ENCODE peak calls at places on chromosomes 11 and 22, in six cellular contexts. H is bronchial epithelial cell; F is CD8-positive, alpha-beta memory T cell; G is A673; Q is stomach; M is ovary. C is an unnamed sample. For H3K36me3, the result is how much of the 10 kb centered on the place peaks cover.

GRCh38 chr22:33746501-33746928 is 173.8 kb downstream of the LARGE1 start:
- DNase-seq in G (no peak), F (no peak), M (no peak), Q (peak), H (no peak), C (peak)

GRCh38 chr11:130846606-130847005 is 69.7 kb downstream of the SNX19 start:
- DNase-seq in H (peak), Q (no peak), G (no peak), F (no peak), M (no peak), C (no peak)

GRCh38 chr22:25420471-25420924 is 144.0 kb upstream of the GRK3 start:
- DNase-seq in G (no peak), F (no peak), H (no peak), Q (no peak), M (no peak), C (no peak)

GRCh38 chr11:20055312-20055711 is 105.0 kb downstream of the DBX1 start:
- DNase-seq in F (no peak), G (no peak), M (no peak), Q (no peak), H (peak), C (no peak)

GRCh38 chr11:8059571-8060011 is 21.4 kb upstream of the TUB start:
- DNase-seq in Q (peak), H (no peak), M (peak), G (no peak), F (no peak), C (no peak)

GRCh38 chr11:67409261-67409666 is 5.4 kb downstream of the TBC1D10C start:
- DNase-seq in M (no peak), H (no peak), Q (peak), F (peak), G (no peak), C (peak)

GRCh38 chr22:29187831-29188230 is 17.9 kb upstream of the EMID1 start:
- DNase-seq in H (no peak), G (no peak), M (no peak), Q (no peak), F (no peak), C (no peak)

GRCh38 chr11:75840560-75840959 is 25.6 kb downstream of the UVRAG start:
- DNase-seq in Q (no peak), H (no peak), F (no peak), M (no peak), G (no peak), C (no peak)

GRCh38 chr11:117010808-117011540 is 87.3 kb downstream of the SIK3 start:
- DNase-seq in Q (no peak), G (peak), H (peak), M (no peak), F (no peak), C (no peak)

GRCh38 chr22:34800265-34800664 is 265.7 kb upstream of the ISX start:
- DNase-seq in Q (no peak), G (peak), F (no peak), H (no peak), M (no peak), C (no peak)

GRCh38 chr11:70156291-70157037 is 46.6 kb upstream of the FADD start:
- DNase-seq in F (no peak), G (no peak), Q (no peak), M (no peak), H (peak), C (no peak)

GRCh38 chr22:35742342-35743100 is 24.8 kb downstream of the APOL5 start:
- DNase-seq in F (no peak), H (peak), M (no peak), Q (no peak), G (no peak), C (no peak)

GRCh38 chr11:57316017-57316416 is 8.7 kb downstream of the TNKS1BP1 start:
- DNase-seq in G (no peak), M (peak), Q (no peak), H (no peak), F (no peak), C (no peak)
- H3K36me3 ChIP-seq in G (half or more), M (under half), Q (half or more), H (half or more), F (under half), C (half or more)

GRCh38 chr11:73186294-73186850 is 31.7 kb upstream of the P2RY2 start:
- DNase-seq in F (no peak), H (peak), G (no peak), M (peak), Q (no peak), C (no peak)
- H3K36me3 ChIP-seq in F (under half), H (under half), G (under half), M (under half), Q (under half), C (under half)

GRCh38 chr22:49598338-49598737 is 229.3 kb downstream of the BRD1 start:
- DNase-seq in G (no peak), M (no peak), F (no peak), H (no peak), Q (no peak), C (no peak)

GRCh38 chr22:49600891-49601431 is 226.7 kb downstream of the BRD1 start:
- DNase-seq in M (no peak), G (no peak), H (no peak), F (no peak), Q (no peak), C (no peak)

GRCh38 chr22:49599039-49599438 is 228.6 kb downstream of the BRD1 start:
- DNase-seq in Q (no peak), F (no peak), H (no peak), G (no peak), M (no peak), C (peak)

GRCh38 chr22:49600452-49600847 is 227.2 kb downstream of the BRD1 start:
- DNase-seq in M (no peak), G (no peak), F (no peak), Q (no peak), H (no peak), C (peak)

DNA sequence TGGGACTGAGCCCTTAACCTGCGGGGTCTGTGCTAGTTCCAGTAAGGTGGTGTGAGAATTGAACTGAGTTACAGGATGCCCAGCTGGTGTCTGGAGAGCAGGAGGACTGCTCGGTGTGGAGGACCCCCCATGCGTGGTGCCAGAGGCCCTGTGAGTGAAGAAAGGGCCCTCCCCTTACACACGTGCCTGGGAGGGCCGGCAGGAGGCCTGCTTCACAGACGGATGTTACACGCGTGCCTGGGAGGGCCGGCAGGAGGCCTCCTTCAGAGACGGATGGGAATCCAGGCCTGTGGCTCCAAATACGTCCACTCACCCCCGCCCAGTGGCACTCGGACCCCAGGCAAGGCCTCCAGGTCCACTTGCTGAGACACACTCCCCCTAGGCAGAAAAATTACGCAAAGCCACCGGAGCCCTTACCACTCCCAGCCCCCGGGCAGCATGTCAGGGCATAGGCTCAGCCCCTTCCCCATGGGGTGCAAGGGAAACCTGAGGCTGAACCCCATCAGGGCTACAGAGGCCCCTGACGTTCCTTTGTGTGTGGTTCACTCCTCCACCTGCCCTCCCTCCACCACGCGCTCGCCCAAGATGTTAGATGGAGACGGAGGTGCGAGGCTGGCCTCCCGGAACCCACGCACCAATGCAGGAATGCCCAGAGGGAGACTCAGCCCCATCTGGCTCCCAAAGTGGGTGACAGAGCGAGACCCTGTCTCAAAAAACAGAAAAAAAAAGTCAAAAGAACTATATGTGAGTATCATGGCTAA is 227.8 kb downstream of the BRD1 start:
- DNase-seq in G (no peak), M (no peak), H (no peak), Q (no peak), F (no peak), C (no peak)
- H3K36me3 ChIP-seq in G (under half), M (under half), H (under half), Q (under half), F (under half), C (under half)

DNA sequence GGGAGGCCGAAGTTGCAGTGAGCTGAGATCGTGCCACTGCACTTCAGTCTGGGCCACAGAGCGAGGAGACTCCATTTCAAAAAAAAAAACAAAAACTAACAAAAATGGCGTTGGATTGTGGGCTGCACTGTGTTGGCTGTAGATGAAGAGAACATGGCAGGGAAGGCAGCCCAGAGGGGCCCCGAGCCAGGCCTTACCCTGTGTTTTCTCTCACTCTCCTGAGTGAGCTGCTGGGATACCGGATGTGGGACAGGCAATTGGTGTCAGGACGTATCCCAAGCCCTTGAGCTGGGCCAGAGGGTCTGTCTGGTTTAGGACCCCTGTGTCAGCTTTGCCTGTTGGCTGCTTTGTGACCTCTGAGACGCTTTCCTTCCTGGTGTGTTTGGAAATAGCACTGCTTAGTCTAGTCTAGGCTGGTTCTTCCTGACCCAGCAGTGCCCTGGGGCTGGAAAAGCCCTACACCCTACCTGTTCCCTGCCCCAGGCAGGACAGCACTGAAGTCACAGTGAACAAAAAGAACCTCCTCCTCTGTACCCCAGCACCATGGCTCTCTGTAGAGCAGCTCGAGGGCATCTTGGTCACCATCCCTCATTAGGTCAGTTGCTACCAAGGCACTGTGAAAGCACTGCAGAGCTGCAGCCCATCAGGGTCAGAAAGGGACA is 17.8 kb downstream of the CHADL start:
- DNase-seq in F (no peak), Q (no peak), H (no peak), M (no peak), G (no peak), C (no peak)
- H3K36me3 ChIP-seq in F (under half), Q (half or more), H (under half), M (under half), G (under half), C (under half)

GRCh38 chr22:39536711-39537110 is 4.2 kb upstream of the RPS19BP1 start:
- DNase-seq in F (no peak), G (no peak), M (no peak), H (no peak), Q (no peak), C (no peak)
- H3K36me3 ChIP-seq in F (under half), G (under half), M (under half), H (under half), Q (under half), C (under half)

GRCh38 chr11:118656563-118657165 is 22.8 kb downstream of the TREH start:
- DNase-seq in M (no peak), F (no peak), G (no peak), Q (no peak), H (no peak), C (no peak)
- H3K36me3 ChIP-seq in M (under half), F (under half), G (under half), Q (under half), H (under half), C (under half)

DNA sequence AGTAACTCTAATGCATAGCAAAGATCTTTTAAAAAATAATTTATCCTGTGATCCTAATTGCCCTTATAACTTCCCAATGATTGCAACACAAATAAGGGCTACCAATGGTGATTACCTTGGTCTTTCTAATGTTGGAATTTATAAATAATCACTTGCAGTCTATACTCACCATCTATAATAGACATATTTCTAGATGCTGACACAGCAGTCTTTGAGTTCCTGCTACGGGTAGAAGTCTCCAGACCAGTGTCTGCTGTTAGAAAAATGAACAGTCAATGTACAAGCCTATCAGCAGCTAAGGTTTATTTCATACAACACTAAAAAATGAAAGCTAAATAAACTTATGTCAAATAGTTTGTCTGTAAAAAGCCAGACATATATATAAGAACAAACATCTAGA is 44.4 kb upstream of the GPR83 start:
- DNase-seq in Q (no peak), G (no peak), H (no peak), F (no peak), M (no peak), C (no peak)
- H3K36me3 ChIP-seq in Q (under half), G (under half), H (under half), F (under half), M (under half), C (under half)

C was measured in Peyer's patch.